ENCODE peak calls at places on chromosome 1, in four cellular contexts. V is heart left ventricle; X is CD8-positive, alpha-beta T cell; W is left lung. U is an unnamed sample.

GRCh38 chr1:222464841-222465210 is 83.1 kb downstream of the HHIPL2 start:
- DNase-seq in V (peak), X (peak), W (peak), U (peak)

GRCh38 chr1:185499986-185500626 is 183.1 kb upstream of the IVNS1ABP start:
- DNase-seq in V (no peak), X (no peak), W (no peak), U (no peak)

GRCh38 chr1:158999301-159000069 is 10.2 kb upstream of the IFI16 start:
- DNase-seq in V (peak), X (no peak), W (peak), U (no peak)

GRCh38 chr1:104488296-104489015 is 738.8 kb downstream of the AMY1C start:
- DNase-seq in V (no peak), X (no peak), W (no peak), U (no peak)

GRCh38 chr1:172326171-172326570 is 94.3 kb upstream of the C1orf105 start:
- DNase-seq in V (no peak), X (no peak), W (no peak), U (no peak)

GRCh38 chr1:182564605-182565004 is 24.5 kb downstream of the RNASEL start:
- DNase-seq in V (no peak), X (no peak), W (no peak), U (no peak)

GRCh38 chr1:232014941-232015340 is 388.4 kb downstream of the DISC1 start:
- DNase-seq in V (no peak), X (no peak), W (no peak), U (no peak)

GRCh38 chr1:55235722-55236121 is 20.6 kb upstream of the USP24 start:
- DNase-seq in V (no peak), X (no peak), W (no peak), U (no peak)

GRCh38 chr1:14987829-14988603 is 165.5 kb upstream of the TMEM51 start:
- DNase-seq in V (peak), X (no peak), W (no peak), U (no peak)

GRCh38 chr1:59967141-59967697 is 40.6 kb upstream of the CYP2J2 start:
- DNase-seq in V (no peak), X (no peak), W (no peak), U (no peak)

GRCh38 chr1:154888757-154889156 is 18.7 kb upstream of the KCNN3 start:
- DNase-seq in V (no peak), X (no peak), W (no peak), U (no peak)

GRCh38 chr1:15352122-15352957 is 57.3 kb upstream of the EFHD2 start:
- DNase-seq in V (no peak), X (no peak), W (no peak), U (peak)

GRCh38 chr1:200178340-200178739 is 150.8 kb downstream of the NR5A2 start:
- DNase-seq in V (no peak), X (no peak), W (no peak), U (no peak)

GRCh38 chr1:15603050-15603965 is 13.9 kb upstream of the DDI2 start:
- DNase-seq in V (peak), X (peak), W (peak), U (peak)

GRCh38 chr1:216914974-216915373 is 191.7 kb upstream of the ESRRG start:
- DNase-seq in V (no peak), X (no peak), W (no peak), U (no peak)

GRCh38 chr1:154328318-154329151 is 3.2 kb downstream of the ATP8B2 start:
- DNase-seq in V (peak), X (peak), W (peak), U (peak)

GRCh38 chr1:13807213-13807612 is 107.2 kb downstream of the PRDM2 start:
- DNase-seq in V (no peak), X (no peak), W (no peak), U (peak)

GRCh38 chr1:14441302-14441741 is 157.2 kb upstream of the KAZN start:
- DNase-seq in V (no peak), X (no peak), W (peak), U (no peak)

GRCh38 chr1:41741244-41741643 is 177.5 kb downstream of the HIVEP3 start:
- DNase-seq in V (no peak), X (no peak), W (no peak), U (no peak)

GRCh38 chr1:175188936-175189335 is 3.6 kb downstream of the KIAA0040 start:
- DNase-seq in V (peak), X (no peak), W (peak), U (no peak)

GRCh38 chr1:70319750-70320149 is 34.8 kb downstream of the ANKRD13C start:
- DNase-seq in V (no peak), X (no peak), W (no peak), U (no peak)

GRCh38 chr1:221089273-221089672 is 210.0 kb downstream of the HLX start:
- DNase-seq in V (no peak), X (no peak), W (no peak), U (no peak)

GRCh38 chr1:7538849-7539771 is 232.0 kb upstream of the VAMP3 start:
- DNase-seq in V (peak), X (no peak), W (no peak), U (peak)

GRCh38 chr1:53585116-53585515 is 125.9 kb downstream of the DMRTB1 start:
- DNase-seq in V (no peak), X (peak), W (no peak), U (peak)

GRCh38 chr1:221440658-221441057 is 301.2 kb downstream of the DUSP10 start:
- DNase-seq in V (peak), X (no peak), W (no peak), U (no peak)

GRCh38 chr1:235583511-235584001 is 66.0 kb downstream of the GNG4 start:
- DNase-seq in V (no peak), X (no peak), W (no peak), U (no peak)

GRCh38 chr1:39818482-39818881 is 29.8 kb upstream of the BMP8B start:
- DNase-seq in V (no peak), X (no peak), W (no peak), U (no peak)

GRCh38 chr1:209433649-209434031 is 149.9 kb upstream of the CAMK1G start:
- DNase-seq in V (no peak), X (no peak), W (no peak), U (no peak)

GRCh38 chr1:1305300-1306069 is 2.2 kb downstream of the ACAP3 start:
- DNase-seq in V (peak), X (peak), W (peak), U (peak)

GRCh38 chr1:2561446-2561845 is 5.3 kb downstream of the TNFRSF14 start:
- DNase-seq in V (no peak), X (no peak), W (no peak), U (peak)

GRCh38 chr1:185627136-185627535 is 107.1 kb upstream of the HMCN1 start:
- DNase-seq in V (no peak), X (no peak), W (no peak), U (no peak)

GRCh38 chr1:183600136-183600535 is 9.9 kb upstream of the NCF2 start:
- DNase-seq in V (no peak), X (no peak), W (no peak), U (no peak)
- H3K27ac ChIP-seq in V (no peak), X (no peak), W (peak), U (no peak)

DNA sequence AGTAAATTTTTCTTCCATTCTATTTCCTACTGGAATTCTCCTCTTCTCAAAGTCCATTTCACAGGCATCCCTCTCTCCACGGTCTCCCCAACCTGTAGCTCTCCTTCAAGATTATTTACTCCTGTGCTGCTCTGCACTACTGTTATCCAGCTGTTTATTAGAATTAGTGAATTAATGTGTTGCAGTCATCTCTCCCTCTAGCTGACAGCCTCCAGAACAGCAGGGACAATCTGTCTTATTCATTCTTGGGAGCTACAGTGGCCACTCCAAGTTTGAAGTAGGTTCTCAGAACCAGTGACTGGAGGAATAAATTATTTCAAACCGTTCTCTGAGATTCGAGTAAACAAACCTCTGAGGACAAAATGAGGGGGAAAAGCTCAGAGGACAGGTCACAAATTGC is 331.0 kb downstream of the RRAGC start:
- DNase-seq in V (no peak), X (no peak), W (no peak), U (no peak)
- TF ChIP-seq CTCF in V (no peak), X (no peak), W (no peak), U (no peak)

GRCh38 chr1:202796670-202797069 is 11.6 kb downstream of the KDM5B start:
- DNase-seq in V (no peak), X (no peak), W (no peak), U (no peak)
- H3K4me3 ChIP-seq in V (no peak), X (no peak), W (no peak), U (no peak)

DNA sequence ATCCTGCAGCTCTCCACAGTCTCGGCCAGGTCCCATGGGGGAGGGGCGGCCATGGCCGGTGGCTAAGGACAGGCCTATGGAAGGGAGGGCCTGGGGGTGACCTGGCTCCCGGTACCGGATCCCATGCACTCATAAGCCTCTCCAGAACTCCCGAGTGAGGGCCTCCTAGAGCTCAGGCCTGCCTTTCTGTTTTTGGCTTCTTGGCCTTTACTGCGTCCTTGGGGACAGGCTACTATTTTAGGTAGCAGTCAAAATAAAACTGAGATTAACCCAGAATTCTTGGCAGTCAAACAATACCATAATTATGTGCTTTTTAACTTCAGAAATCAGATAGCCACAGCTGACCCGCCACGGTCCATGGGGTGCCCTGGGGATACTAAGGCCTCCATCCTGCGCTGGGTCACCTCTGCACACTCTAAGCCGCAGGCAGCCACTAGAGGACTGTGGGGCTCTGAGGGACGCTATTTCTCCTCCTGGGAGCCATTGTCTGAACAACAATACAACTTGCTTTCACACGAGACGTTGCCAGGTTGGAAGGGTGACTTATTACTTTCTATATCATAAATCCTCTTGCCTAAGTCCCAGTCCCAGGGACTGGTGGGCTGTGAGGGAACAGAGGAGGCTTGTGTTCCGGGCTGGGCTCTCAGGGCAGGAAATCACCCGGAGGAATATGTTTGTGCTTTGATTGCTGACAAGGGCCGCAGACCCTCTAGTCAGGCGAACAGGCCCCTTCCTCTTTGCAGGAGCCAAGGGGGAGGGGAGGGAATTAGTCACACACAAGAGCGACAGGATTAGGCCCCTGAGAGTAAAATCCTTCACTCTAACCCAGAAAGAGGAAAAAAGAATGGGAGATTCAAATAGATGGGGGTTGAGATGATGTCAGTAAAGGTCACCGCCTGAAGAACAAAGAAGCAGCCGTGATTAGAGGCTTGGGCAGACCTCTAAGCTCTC is 40.7 kb upstream of the BCAR3 start:
- DNase-seq in V (peak), X (no peak), W (no peak), U (no peak)
- H3K27ac ChIP-seq in V (peak), X (no peak), W (peak), U (peak)

GRCh38 chr1:230772457-230773395 is 25.5 kb downstream of the CAPN9 start:
- DNase-seq in V (peak), X (no peak), W (no peak), U (no peak)
- TF ChIP-seq CTCF in V (peak), X (no peak), W (no peak), U (peak)

DNA sequence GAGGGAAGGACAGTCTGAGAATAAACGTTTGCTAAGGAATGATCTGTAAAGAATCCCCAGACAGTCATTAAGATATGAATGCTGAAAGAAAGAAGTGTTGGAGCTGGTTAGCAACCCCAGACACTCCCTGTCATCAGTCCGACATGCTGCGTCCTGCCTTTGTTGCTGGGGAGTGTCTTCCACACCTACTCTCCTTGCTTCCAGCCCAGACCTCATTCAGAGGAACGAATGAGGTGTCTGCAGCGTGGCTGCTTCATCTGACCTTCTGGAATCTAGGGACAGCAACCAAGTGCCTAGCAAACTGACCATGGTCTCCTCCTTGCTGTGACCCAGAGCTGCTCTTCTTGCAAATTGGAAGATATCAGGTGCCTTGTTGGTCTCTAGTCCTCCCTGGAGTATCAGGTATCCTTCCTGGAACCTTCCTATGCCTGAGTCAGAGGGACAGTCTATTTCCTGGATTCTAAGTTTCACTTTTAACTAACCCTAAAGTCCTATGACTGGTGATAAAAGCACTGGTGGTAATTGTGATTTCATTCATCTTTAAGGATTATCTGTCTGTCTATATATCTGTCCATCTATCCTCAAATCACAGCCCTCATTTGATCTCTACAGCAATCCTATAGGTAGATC is 45.3 kb downstream of the NFASC start:
- DNase-seq in V (no peak), X (no peak), W (no peak), U (no peak)
- H3K4me3 ChIP-seq in V (no peak), X (no peak), W (no peak), U (no peak)

U was measured in Peyer's patch.